ENCODE peak calls at places on chromosomes 6 and 20, in seven cellular contexts. A is IMR-90, U is H9, K is neuronal stem cell, O is mesendoderm, Z is H1, F is trophoblast cell. G is an unnamed sample. For H3K4me1, the result is how much of the 10 kb centered on the place peaks cover.

GRCh38 chr6:138655828-138656227 is 117.7 kb upstream of the CCDC28A start:
- DNase-seq in F (no peak), Z (no peak), K (no peak), A (no peak), O (peak), U (no peak), G (no peak)

GRCh38 chr6:19866900-19867627 is 29.9 kb downstream of the ID4 start:
- DNase-seq in U (no peak), Z (no peak), F (peak), A (peak), O (peak), K (no peak), G (peak)

GRCh38 chr6:144578385-144579350 is 293.5 kb downstream of the UTRN start:
- DNase-seq in A (peak), U (no peak), K (no peak), Z (no peak), F (no peak), O (no peak), G (no peak)

GRCh38 chr20:60250251-60250650 is 292.0 kb downstream of the CDH26 start:
- DNase-seq in A (peak), F (no peak), Z (no peak), U (no peak), O (no peak), K (no peak), G (no peak)

GRCh38 chr20:13613917-13614316 is 24.8 kb downstream of the TASP1 start:
- DNase-seq in F (peak), K (no peak), Z (no peak), A (no peak), O (no peak), U (no peak), G (peak)

GRCh38 chr6:69232506-69233194 is 564.2 kb downstream of the LMBRD1 start:
- DNase-seq in U (peak), Z (peak), A (peak), K (peak), F (peak), O (peak), G (peak)

GRCh38 chr6:43489277-43490072 is 12.1 kb downstream of the TJAP1 start:
- DNase-seq in Z (no peak), U (no peak), K (no peak), A (no peak), O (no peak), F (peak), G (no peak)

GRCh38 chr20:48631114-48632016 is 196.4 kb downstream of the PREX1 start:
- DNase-seq in Z (no peak), F (no peak), O (no peak), U (no peak), A (peak), K (no peak), G (peak)

GRCh38 chr6:158803733-158804143 is 15.4 kb downstream of the EZR start:
- DNase-seq in F (peak), O (peak), U (no peak), A (no peak), Z (no peak), K (no peak), G (peak)

GRCh38 chr6:38997128-38997761 is 51.3 kb upstream of the GLP1R start:
- DNase-seq in Z (peak), O (peak), F (peak), U (peak), K (peak), A (peak), G (peak)

GRCh38 chr6:41443616-41444525 is 102.3 kb upstream of the FOXP4 start:
- DNase-seq in U (no peak), A (no peak), F (no peak), Z (peak), K (no peak), O (peak), G (no peak)

GRCh38 chr6:11622156-11622555 is 84.6 kb downstream of the TMEM170B start:
- DNase-seq in K (no peak), A (no peak), Z (no peak), F (no peak), O (no peak), U (no peak), G (peak)

GRCh38 chr6:131784561-131784960 is 23.3 kb upstream of the ENPP1 start:
- DNase-seq in O (no peak), A (no peak), Z (no peak), U (no peak), F (no peak), K (no peak), G (no peak)

GRCh38 chr6:26575494-26575939 is 21.2 kb upstream of the ABT1 start:
- DNase-seq in F (no peak), A (peak), O (peak), U (peak), K (no peak), Z (no peak), G (no peak)

GRCh38 chr6:1846611-1847010 is 236.9 kb downstream of the FOXC1 start:
- DNase-seq in K (no peak), A (no peak), Z (no peak), F (peak), O (no peak), U (no peak), G (no peak)
- H2BK120ac ChIP-seq in K (no peak), A (no peak), Z (no peak), F (no peak), O (no peak), U (no peak), G (no peak)

GRCh38 chr20:32971703-32972161 is 32.5 kb downstream of the SUN5 start:
- DNase-seq in O (no peak), Z (peak), U (peak), A (no peak), K (no peak), F (no peak), G (no peak)

GRCh38 chr20:32969356-32970114 is 34.7 kb downstream of the SUN5 start:
- DNase-seq in O (no peak), F (no peak), Z (peak), U (peak), K (no peak), A (no peak), G (no peak)

GRCh38 chr20:32970115-32970972 is 33.9 kb downstream of the SUN5 start:
- DNase-seq in U (peak), O (no peak), K (no peak), F (no peak), A (no peak), Z (no peak), G (no peak)

GRCh38 chr20:32972181-32973076 is 31.8 kb downstream of the SUN5 start:
- DNase-seq in U (peak), F (peak), Z (peak), O (peak), K (no peak), A (no peak), G (no peak)

GRCh38 chr20:32970973-32971300 is 33.3 kb downstream of the SUN5 start:
- DNase-seq in U (peak), Z (peak), F (no peak), K (no peak), A (no peak), O (no peak), G (no peak)
- H3K4me1 ChIP-seq in U (under half), Z (under half), F (under half), K (under half), A (under half), O (under half), G (under half)

GRCh38 chr6:160457843-160458242 is 109.7 kb downstream of the SLC22A3 start:
- DNase-seq in A (no peak), K (no peak), F (no peak), U (no peak), Z (no peak), O (no peak), G (no peak)
- H2BK120ac ChIP-seq in A (no peak), K (no peak), F (no peak), U (no peak), Z (no peak), O (no peak), G (no peak)

DNA sequence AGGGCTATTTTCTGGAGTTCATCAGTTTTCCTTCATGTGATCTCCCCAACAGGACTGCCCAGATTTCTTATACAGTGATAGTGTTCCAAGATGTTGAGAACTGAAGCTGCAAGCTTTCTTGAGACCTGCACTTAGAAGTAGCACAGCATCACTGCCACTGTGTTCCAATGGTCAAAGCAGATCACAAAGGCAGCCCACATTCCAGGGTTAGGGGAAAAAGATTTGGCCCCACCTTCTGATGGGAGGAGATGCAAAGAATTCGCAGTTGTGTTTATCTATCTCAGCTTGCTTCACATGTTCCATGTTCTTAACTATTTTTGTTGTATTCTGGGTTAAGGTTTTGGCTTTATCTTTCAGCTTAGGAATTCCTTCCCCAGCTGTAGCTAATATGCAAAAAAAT is 78.2 kb downstream of the GPX5 start:
- DNase-seq in Z (no peak), U (no peak), K (no peak), F (no peak), O (peak), A (no peak), G (no peak)
- H3K4me1 ChIP-seq in Z (under half), U (under half), K (under half), F (under half), O (under half), A (under half), G (under half)

G was measured in mesenchymal stem cell.